ENCODE peak calls at places on chromosomes 3 and 15, in nine cellular contexts. S is cardiac muscle cell, M is transverse colon, Z is uterus, A is tibial artery, B is OCI-LY7, T is heart right ventricle, O is Panc1, W is IMR-90. Y is an unnamed sample.

GRCh38 chr3:173753593-173753992 is 356.0 kb downstream of the NLGN1 start:
- DNase-seq in M (no peak), B (no peak), W (no peak), S (no peak), T (no peak), Z (no peak), O (no peak), A (no peak), Y (no peak)

GRCh38 chr3:66656608-66657007 is 155.8 kb upstream of the LRIG1 start:
- DNase-seq in S (no peak), Z (no peak), M (no peak), A (no peak), B (no peak), O (no peak), W (no peak), T (no peak), Y (no peak)

GRCh38 chr15:68558318-68559305 is 20.2 kb upstream of the CORO2B start:
- DNase-seq in A (no peak), W (no peak), M (peak; percentile 18), B (peak; percentile 57), Z (no peak), O (no peak), S (no peak), T (no peak), Y (no peak)

GRCh38 chr3:102237181-102237580 is 197.6 kb upstream of the ZPLD1 start:
- DNase-seq in A (no peak), S (no peak), T (no peak), W (no peak), B (no peak), M (peak; percentile 20), O (no peak), Z (no peak), Y (peak; percentile 89)

GRCh38 chr3:105580551-105580950 is 213.8 kb downstream of the ALCAM start:
- DNase-seq in W (no peak), B (no peak), A (no peak), M (no peak), O (no peak), T (no peak), S (no peak), Z (no peak), Y (no peak)

GRCh38 chr15:97490429-97490828 is 470.1 kb upstream of the ARRDC4 start:
- DNase-seq in O (no peak), M (no peak), A (no peak), W (no peak), S (no peak), B (no peak), Z (no peak), T (no peak), Y (no peak)

GRCh38 chr15:44064706-44065105 is 130.4 kb downstream of the FRMD5 start:
- DNase-seq in W (no peak), O (no peak), S (no peak), Z (no peak), T (no peak), M (no peak), B (no peak), A (no peak), Y (no peak)

GRCh38 chr15:64792282-64792681 is 16.9 kb upstream of the RBPMS2 start:
- DNase-seq in B (no peak), T (no peak), M (no peak), A (no peak), Z (no peak), S (no peak), W (peak; percentile 18), O (peak; percentile 18), Y (peak; percentile 44)

GRCh38 chr3:27200721-27201434 is 168.3 kb downstream of the NEK10 start:
- DNase-seq in W (no peak), O (no peak), T (no peak), A (no peak), Z (no peak), B (no peak), S (no peak), M (no peak), Y (peak; percentile 19)

GRCh38 chr15:94887406-94887805 is 656.0 kb downstream of the MCTP2 start:
- DNase-seq in O (no peak), B (no peak), T (no peak), W (no peak), Z (no peak), S (no peak), A (no peak), M (no peak), Y (no peak)

GRCh38 chr3:190537131-190537530 is 23.2 kb downstream of the IL1RAP start:
- DNase-seq in W (no peak), T (no peak), M (no peak), B (no peak), S (no peak), A (no peak), O (no peak), Z (no peak), Y (no peak)

GRCh38 chr3:190533511-190534282 is 19.8 kb downstream of the IL1RAP start:
- DNase-seq in T (peak; percentile 49), Z (peak; percentile 59), A (peak; percentile 86), W (peak; percentile 93), S (no peak), O (no peak), M (peak; percentile 25), B (no peak), Y (peak; percentile 79)

GRCh38 chr3:190534386-190534785 is 20.5 kb downstream of the IL1RAP start:
- DNase-seq in B (no peak), O (no peak), T (no peak), S (no peak), Z (no peak), A (no peak), W (no peak), M (no peak), Y (no peak)

GRCh38 chr3:190532626-190533155 is 18.8 kb downstream of the IL1RAP start:
- DNase-seq in M (no peak), O (no peak), W (no peak), T (no peak), Z (no peak), S (no peak), A (no peak), B (no peak), Y (no peak)

GRCh38 chr3:190534986-190535385 is 21.1 kb downstream of the IL1RAP start:
- DNase-seq in Z (no peak), T (no peak), O (no peak), S (no peak), A (no peak), W (no peak), M (no peak), B (no peak), Y (peak; percentile 48)
- H3K27ac ChIP-seq in Z (no peak overlapping the region), T (peak overlapping the region; percentile 63), O (no peak overlapping the region), S (no peak overlapping the region), A (no peak overlapping the region), W (no peak overlapping the region), M (no peak overlapping the region), B (no peak overlapping the region), Y (no peak overlapping the region)

GRCh38 chr3:170037463-170038433 is at the start of gene GPR160:
- DNase-seq in M (peak; percentile 95), O (peak; percentile 15), B (peak; percentile 95), A (peak; percentile 70), W (peak; percentile 15), Z (peak; percentile 22), T (peak; percentile 76), S (peak; percentile 75), Y (peak; percentile 75)

GRCh38 chr3:170043506-170043905 is 5.7 kb downstream of the GPR160 start:
- DNase-seq in T (no peak), W (no peak), O (no peak), Z (no peak), A (no peak), M (no peak), B (no peak), S (no peak), Y (no peak)

GRCh38 chr3:170040283-170040907 is 2.6 kb downstream of the GPR160 start:
- DNase-seq in W (no peak), S (no peak), M (no peak), T (no peak), A (no peak), Z (no peak), O (no peak), B (no peak), Y (no peak)

GRCh38 chr3:170033489-170033888 is 4.3 kb upstream of the GPR160 start:
- DNase-seq in T (no peak), W (no peak), M (peak; percentile 63), O (no peak), B (peak; percentile 34), A (no peak), Z (no peak), S (no peak), Y (no peak)

DNA sequence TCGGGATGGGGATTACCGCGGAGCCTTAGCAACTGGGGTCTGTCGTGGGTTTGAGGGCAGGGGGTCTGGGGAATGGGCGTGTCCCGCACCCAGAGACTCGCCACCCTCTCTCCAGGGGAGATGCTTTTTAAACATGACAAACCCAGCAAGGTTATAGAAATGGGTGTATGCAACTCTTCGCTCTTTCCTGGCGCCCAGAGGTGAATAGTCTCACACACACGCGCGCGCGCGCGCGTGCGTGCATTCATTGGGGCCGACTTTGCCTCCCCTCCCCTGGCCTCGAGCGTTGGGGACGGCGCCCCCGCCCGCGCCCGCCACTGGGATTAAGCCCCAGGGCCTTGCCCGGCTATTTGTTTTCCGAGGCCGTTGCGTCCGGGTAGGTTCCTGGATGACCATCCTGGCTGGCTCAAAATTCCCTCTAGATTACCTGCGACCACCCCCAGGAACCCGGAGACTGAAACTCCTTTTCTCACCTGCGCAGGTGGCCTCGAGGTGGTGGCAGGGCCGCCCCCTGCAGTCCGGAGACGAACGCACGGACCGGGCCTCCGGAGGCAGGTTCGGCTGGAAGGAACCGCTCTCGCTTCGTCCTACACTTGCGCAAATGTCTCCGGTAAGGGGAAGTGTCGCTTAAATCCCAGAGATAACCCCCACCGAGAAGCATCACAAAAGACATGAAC is 777 bp downstream of the GPR160 start:
- DNase-seq in S (peak; percentile 15), O (no peak), T (peak; percentile 15), Z (no peak), M (peak; percentile 66), B (peak; percentile 67), W (no peak), A (no peak), Y (peak; percentile 52)
- H3K27ac ChIP-seq in S (no peak overlapping the region), O (no peak overlapping the region), T (peak overlapping the region; percentile 87), Z (no peak overlapping the region), M (peak overlapping the region; percentile 88), B (peak overlapping the region; percentile 64), W (no peak overlapping the region), A (no peak overlapping the region), Y (no peak overlapping the region)

GRCh38 chr3:179179256-179179655 is 31.1 kb downstream of the PIK3CA start:
- DNase-seq in S (no peak), O (no peak), A (no peak), Z (no peak), W (no peak), M (no peak), T (no peak), B (no peak), Y (no peak)
- H3K27ac ChIP-seq in S (no peak overlapping the region), O (no peak overlapping the region), A (peak overlapping the region; percentile 72), Z (peak overlapping the region; percentile 87), W (no peak overlapping the region), M (peak overlapping the region; percentile 53), T (no peak overlapping the region), B (no peak overlapping the region), Y (no peak overlapping the region)

DNA sequence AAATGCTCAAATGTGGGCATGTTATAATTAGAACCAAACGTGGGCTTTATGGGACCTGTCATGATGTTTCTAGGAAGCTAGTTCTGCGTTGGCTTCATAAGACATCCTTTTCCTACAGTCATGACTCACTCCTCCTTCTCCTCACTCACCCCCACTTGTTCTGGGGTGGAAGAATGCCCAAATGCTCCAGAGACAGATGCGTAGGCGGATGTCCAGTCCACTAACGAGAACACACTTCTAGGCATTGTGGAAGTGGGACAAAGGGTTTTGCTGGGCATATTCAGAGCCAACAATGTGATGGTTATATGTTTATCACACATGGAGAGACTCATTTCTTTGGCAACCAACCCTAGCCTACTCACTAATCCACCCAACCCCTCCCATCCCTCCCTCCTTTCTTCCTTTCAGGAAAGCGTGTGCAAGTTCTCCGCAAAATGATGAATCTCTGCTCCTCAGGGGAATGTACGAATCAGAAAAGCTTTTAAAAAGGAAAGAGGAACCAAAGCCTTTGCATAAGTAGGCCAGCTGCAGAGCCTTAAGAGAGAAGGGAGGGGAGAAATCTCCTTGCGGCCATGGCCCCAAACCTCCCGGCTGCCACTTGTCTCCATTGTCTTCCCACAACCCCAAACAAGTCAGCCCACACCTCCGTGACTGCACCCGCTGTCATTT is 123.0 kb upstream of the SPRED1 start:
- DNase-seq in Z (peak; percentile 96), S (no peak), T (peak; percentile 31), B (peak; percentile 66), W (peak; percentile 99), A (peak; percentile 85), M (peak; percentile 69), O (no peak), Y (peak; percentile 99)
- H3K27ac ChIP-seq in Z (peak overlapping the region; percentile 73), S (no peak overlapping the region), T (peak overlapping the region; percentile 90), B (peak overlapping the region; percentile 1), W (peak overlapping the region; percentile 54), A (peak overlapping the region; percentile 54), M (peak overlapping the region; percentile 83), O (no peak overlapping the region), Y (peak overlapping the region; percentile 96)

Y was measured in PC-3.